ENCODE peak calls at places on chromosome 2, in seven cellular contexts. One of them, this sample, is unnamed.
A peak's percentile ranks its signal among the peaks of the same experiment; 100 is the strongest.

GRCh38 chr2:186274936-186275575 is 211.0 kb upstream of the ZC3H15 start:
- DNase-seq in tibial nerve: no peak
- DNase-seq in prostate gland: no peak
- DNase-seq in IMR-90: peak; percentile 88
- DNase-seq in transverse colon: no peak
- DNase-seq in stomach: no peak
- DNase-seq in body of pancreas: no peak
- DNase-seq in this sample: no peak

GRCh38 chr2:6963727-6964126 is 46.5 kb downstream of the RNF144A start:
- DNase-seq in tibial nerve: no peak
- DNase-seq in prostate gland: no peak
- DNase-seq in IMR-90: no peak
- DNase-seq in transverse colon: no peak
- DNase-seq in stomach: no peak
- DNase-seq in body of pancreas: no peak
- DNase-seq in this sample: no peak

GRCh38 chr2:159484537-159484936 is 131.8 kb downstream of the BAZ2B start:
- DNase-seq in tibial nerve: no peak
- DNase-seq in prostate gland: no peak
- DNase-seq in IMR-90: no peak
- DNase-seq in transverse colon: no peak
- DNase-seq in stomach: no peak
- DNase-seq in body of pancreas: peak; percentile 56
- DNase-seq in this sample: no peak

GRCh38 chr2:119739580-119740255 is 20.0 kb upstream of the PTPN4 start:
- DNase-seq in tibial nerve: no peak
- DNase-seq in prostate gland: no peak
- DNase-seq in IMR-90: no peak
- DNase-seq in transverse colon: no peak
- DNase-seq in stomach: no peak
- DNase-seq in body of pancreas: no peak
- DNase-seq in this sample: no peak

GRCh38 chr2:45283764-45284620 is 274.7 kb upstream of the SIX2 start:
- DNase-seq in tibial nerve: no peak
- DNase-seq in prostate gland: no peak
- DNase-seq in IMR-90: peak; percentile 83
- DNase-seq in transverse colon: no peak
- DNase-seq in stomach: no peak
- DNase-seq in body of pancreas: no peak
- DNase-seq in this sample: no peak

GRCh38 chr2:98324181-98324580 is 22.1 kb upstream of the CNGA3 start:
- DNase-seq in tibial nerve: no peak
- DNase-seq in prostate gland: no peak
- DNase-seq in IMR-90: peak; percentile 56
- DNase-seq in transverse colon: no peak
- DNase-seq in stomach: no peak
- DNase-seq in body of pancreas: no peak
- DNase-seq in this sample: no peak

GRCh38 chr2:240023792-240024191 is 1.4 kb downstream of the NDUFA10 start:
- DNase-seq in tibial nerve: no peak
- DNase-seq in prostate gland: no peak
- DNase-seq in IMR-90: no peak
- DNase-seq in transverse colon: no peak
- DNase-seq in stomach: no peak
- DNase-seq in body of pancreas: no peak
- DNase-seq in this sample: no peak

GRCh38 chr2:46812381-46813024 is 103.1 kb downstream of the MCFD2 start:
- DNase-seq in tibial nerve: peak; percentile 62
- DNase-seq in prostate gland: peak; percentile 36
- DNase-seq in IMR-90: peak; percentile 96
- DNase-seq in transverse colon: no peak
- DNase-seq in stomach: no peak
- DNase-seq in body of pancreas: peak; percentile 19
- DNase-seq in this sample: no peak

GRCh38 chr2:163556511-163556910 is 179.3 kb downstream of the FIGN start:
- DNase-seq in tibial nerve: no peak
- DNase-seq in prostate gland: no peak
- DNase-seq in IMR-90: no peak
- DNase-seq in transverse colon: no peak
- DNase-seq in stomach: no peak
- DNase-seq in body of pancreas: no peak
- DNase-seq in this sample: no peak

GRCh38 chr2:151481744-151482143 is 72.0 kb downstream of the RIF1 start:
- DNase-seq in tibial nerve: no peak
- DNase-seq in prostate gland: no peak
- DNase-seq in IMR-90: no peak
- DNase-seq in transverse colon: no peak
- DNase-seq in stomach: no peak
- DNase-seq in body of pancreas: no peak
- DNase-seq in this sample: no peak

GRCh38 chr2:151484100-151484499 is 74.4 kb downstream of the RIF1 start:
- DNase-seq in tibial nerve: no peak
- DNase-seq in prostate gland: no peak
- DNase-seq in IMR-90: no peak
- DNase-seq in transverse colon: no peak
- DNase-seq in stomach: no peak
- DNase-seq in body of pancreas: peak; percentile 12
- DNase-seq in this sample: no peak

GRCh38 chr2:151482310-151482709 is 72.6 kb downstream of the RIF1 start:
- DNase-seq in tibial nerve: no peak
- DNase-seq in prostate gland: no peak
- DNase-seq in IMR-90: no peak
- DNase-seq in transverse colon: no peak
- DNase-seq in stomach: no peak
- DNase-seq in body of pancreas: no peak
- DNase-seq in this sample: no peak

GRCh38 chr2:151486100-151486499 is 76.4 kb downstream of the RIF1 start:
- DNase-seq in tibial nerve: no peak
- DNase-seq in prostate gland: no peak
- DNase-seq in IMR-90: no peak
- DNase-seq in transverse colon: no peak
- DNase-seq in stomach: no peak
- DNase-seq in body of pancreas: no peak
- DNase-seq in this sample: no peak

GRCh38 chr2:151483546-151483945 is 73.8 kb downstream of the RIF1 start:
- DNase-seq in tibial nerve: no peak
- DNase-seq in prostate gland: no peak
- DNase-seq in IMR-90: no peak
- DNase-seq in transverse colon: no peak
- DNase-seq in stomach: no peak
- DNase-seq in body of pancreas: no peak
- DNase-seq in this sample: no peak
- TF ChIP-seq POLR2A in tibial nerve: no peak
- TF ChIP-seq POLR2A in prostate gland: no peak
- TF ChIP-seq POLR2A in IMR-90: no peak
- TF ChIP-seq POLR2A in transverse colon: no peak
- TF ChIP-seq POLR2A in stomach: no peak
- TF ChIP-seq POLR2A in body of pancreas: no peak
- TF ChIP-seq POLR2A in this sample: no peak

DNA sequence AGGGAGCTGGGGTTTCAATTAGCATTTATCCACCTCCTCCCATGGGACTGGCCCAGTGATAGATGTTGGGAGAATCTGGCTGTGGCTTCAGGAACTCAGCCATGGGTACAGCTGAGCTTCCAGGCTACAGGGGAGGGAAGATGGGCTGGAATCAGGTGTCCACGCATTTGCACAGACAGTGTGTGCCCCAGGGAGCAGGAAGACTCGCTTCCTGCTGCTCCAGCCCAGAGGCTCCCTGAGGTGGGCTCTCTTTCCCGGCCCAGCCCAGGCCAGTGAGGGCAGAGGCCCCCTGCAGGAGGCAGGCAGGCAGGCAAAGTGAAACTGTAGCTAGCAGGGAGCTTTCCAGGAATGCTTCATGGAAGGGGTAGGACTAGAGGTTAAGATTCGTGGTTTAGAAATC is 28.7 kb downstream of the DYSF start:
- DNase-seq in tibial nerve: no peak
- DNase-seq in prostate gland: no peak
- DNase-seq in IMR-90: no peak
- DNase-seq in transverse colon: no peak
- DNase-seq in stomach: no peak
- DNase-seq in body of pancreas: no peak
- DNase-seq in this sample: peak; percentile 11
- TF ChIP-seq CTCF in tibial nerve: no peak
- TF ChIP-seq CTCF in prostate gland: no peak
- TF ChIP-seq CTCF in IMR-90: no peak
- TF ChIP-seq CTCF in transverse colon: no peak
- TF ChIP-seq CTCF in stomach: no peak
- TF ChIP-seq CTCF in body of pancreas: no peak
- TF ChIP-seq CTCF in this sample: no peak

GRCh38 chr2:128380061-128380889 is 61.6 kb upstream of the HS6ST1 start:
- DNase-seq in tibial nerve: no peak
- DNase-seq in prostate gland: no peak
- DNase-seq in IMR-90: no peak
- DNase-seq in transverse colon: peak; percentile 3
- DNase-seq in stomach: peak; percentile 20
- DNase-seq in body of pancreas: no peak
- DNase-seq in this sample: peak; percentile 5

GRCh38 chr2:128377071-128377910 is 58.6 kb upstream of the HS6ST1 start:
- DNase-seq in tibial nerve: no peak
- DNase-seq in prostate gland: no peak
- DNase-seq in IMR-90: no peak
- DNase-seq in transverse colon: peak; percentile 4
- DNase-seq in stomach: peak; percentile 17
- DNase-seq in body of pancreas: no peak
- DNase-seq in this sample: no peak

GRCh38 chr2:128378231-128379020 is 59.8 kb upstream of the HS6ST1 start:
- DNase-seq in tibial nerve: no peak
- DNase-seq in prostate gland: no peak
- DNase-seq in IMR-90: no peak
- DNase-seq in transverse colon: peak; percentile 7
- DNase-seq in stomach: peak; percentile 23
- DNase-seq in body of pancreas: no peak
- DNase-seq in this sample: no peak

GRCh38 chr2:128381001-128381938 is 62.6 kb upstream of the HS6ST1 start:
- DNase-seq in tibial nerve: no peak
- DNase-seq in prostate gland: no peak
- DNase-seq in IMR-90: no peak
- DNase-seq in transverse colon: peak; percentile 5
- DNase-seq in stomach: peak; percentile 21
- DNase-seq in body of pancreas: peak; percentile 5
- DNase-seq in this sample: peak; percentile 3

GRCh38 chr2:128379021-128380005 is 60.6 kb upstream of the HS6ST1 start:
- DNase-seq in tibial nerve: peak; percentile 68
- DNase-seq in prostate gland: peak; percentile 82
- DNase-seq in IMR-90: peak; percentile 37
- DNase-seq in transverse colon: peak; percentile 39
- DNase-seq in stomach: peak; percentile 33
- DNase-seq in body of pancreas: peak; percentile 49
- DNase-seq in this sample: peak; percentile 13
- H3K27ac ChIP-seq in tibial nerve: peak overlapping the region; percentile 80
- H3K27ac ChIP-seq in prostate gland: peak overlapping the region; percentile 70
- H3K27ac ChIP-seq in IMR-90: peak overlapping the region; percentile 20
- H3K27ac ChIP-seq in transverse colon: peak overlapping the region; percentile 54
- H3K27ac ChIP-seq in stomach: peak overlapping the region; percentile 30
- H3K27ac ChIP-seq in body of pancreas: peak overlapping the region; percentile 42
- H3K27ac ChIP-seq in this sample: no peak overlapping the region

GRCh38 chr2:37925063-37925897 is at the start of gene RMDN2:
- DNase-seq in tibial nerve: peak; percentile 75
- DNase-seq in prostate gland: peak; percentile 84
- DNase-seq in IMR-90: peak; percentile 90
- DNase-seq in transverse colon: peak; percentile 93
- DNase-seq in stomach: peak; percentile 89
- DNase-seq in body of pancreas: peak; percentile 94
- DNase-seq in this sample: peak; percentile 93
- TF ChIP-seq POLR2A in tibial nerve: peak; percentile 58
- TF ChIP-seq POLR2A in prostate gland: peak; percentile 28
- TF ChIP-seq POLR2A in IMR-90: no peak
- TF ChIP-seq POLR2A in transverse colon: peak; percentile 81
- TF ChIP-seq POLR2A in stomach: peak; percentile 46
- TF ChIP-seq POLR2A in body of pancreas: peak; percentile 58
- TF ChIP-seq POLR2A in this sample: peak; percentile 68

DNA sequence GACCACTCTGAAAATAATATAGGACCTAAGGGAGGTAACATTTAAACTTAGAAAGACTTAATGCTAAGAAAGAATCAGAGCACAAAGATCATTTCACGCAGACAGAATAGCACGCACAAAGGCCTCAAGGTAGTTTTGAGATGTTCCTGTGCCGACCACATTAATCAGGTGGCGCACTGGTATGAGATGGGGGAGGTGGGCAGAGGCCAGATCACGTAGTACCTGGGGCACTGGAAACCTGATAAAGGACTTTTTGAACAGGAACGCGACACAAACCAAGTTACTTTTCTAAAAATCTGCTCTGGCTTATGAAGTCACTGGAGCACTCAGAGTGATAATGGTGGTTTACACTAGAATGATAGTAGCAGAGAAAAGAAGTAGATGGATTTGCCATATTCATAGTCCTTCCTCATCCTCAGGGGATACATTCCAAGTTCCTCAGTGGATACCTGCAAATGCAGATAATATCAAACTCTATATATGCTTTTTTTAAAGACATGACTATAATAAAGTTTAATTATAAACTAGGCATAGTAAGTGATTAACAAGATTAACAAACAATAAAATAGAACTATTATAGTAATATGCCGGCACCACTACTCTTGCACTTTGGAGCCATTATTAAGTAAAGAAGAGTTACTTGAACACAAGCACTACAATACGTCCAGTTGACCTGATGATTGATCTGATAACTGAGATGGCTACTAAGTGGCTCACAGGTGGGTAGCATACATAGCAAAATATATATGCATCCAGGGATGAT is 42.6 kb upstream of the CDCA7 start:
- DNase-seq in tibial nerve: no peak
- DNase-seq in prostate gland: no peak
- DNase-seq in IMR-90: no peak
- DNase-seq in transverse colon: no peak
- DNase-seq in stomach: no peak
- DNase-seq in body of pancreas: no peak
- DNase-seq in this sample: no peak
- TF ChIP-seq CTCF in tibial nerve: no peak
- TF ChIP-seq CTCF in prostate gland: no peak
- TF ChIP-seq CTCF in IMR-90: no peak
- TF ChIP-seq CTCF in transverse colon: no peak
- TF ChIP-seq CTCF in stomach: no peak
- TF ChIP-seq CTCF in body of pancreas: no peak
- TF ChIP-seq CTCF in this sample: no peak

GRCh38 chr2:127034056-127034455 is 72.9 kb downstream of the BIN1 start:
- DNase-seq in tibial nerve: no peak
- DNase-seq in prostate gland: no peak
- DNase-seq in IMR-90: no peak
- DNase-seq in transverse colon: no peak
- DNase-seq in stomach: no peak
- DNase-seq in body of pancreas: no peak
- DNase-seq in this sample: no peak
- H3K27ac ChIP-seq in tibial nerve: no peak overlapping the region
- H3K27ac ChIP-seq in prostate gland: no peak overlapping the region
- H3K27ac ChIP-seq in IMR-90: peak overlapping the region; percentile 5
- H3K27ac ChIP-seq in transverse colon: no peak overlapping the region
- H3K27ac ChIP-seq in stomach: no peak overlapping the region
- H3K27ac ChIP-seq in body of pancreas: no peak overlapping the region
- H3K27ac ChIP-seq in this sample: no peak overlapping the region

GRCh38 chr2:146874260-146874658 is 970.6 kb upstream of the ACVR2A start:
- DNase-seq in tibial nerve: no peak
- DNase-seq in prostate gland: no peak
- DNase-seq in IMR-90: no peak
- DNase-seq in transverse colon: no peak
- DNase-seq in stomach: peak; percentile 36
- DNase-seq in body of pancreas: no peak
- DNase-seq in this sample: no peak
- TF ChIP-seq POLR2A in tibial nerve: no peak
- TF ChIP-seq POLR2A in prostate gland: no peak
- TF ChIP-seq POLR2A in IMR-90: no peak
- TF ChIP-seq POLR2A in transverse colon: no peak
- TF ChIP-seq POLR2A in stomach: no peak
- TF ChIP-seq POLR2A in body of pancreas: no peak
- TF ChIP-seq POLR2A in this sample: no peak

GRCh38 chr2:109201465-109202420 is 72.7 kb downstream of the SH3RF3 start:
- DNase-seq in tibial nerve: no peak
- DNase-seq in prostate gland: no peak
- DNase-seq in IMR-90: no peak
- DNase-seq in transverse colon: no peak
- DNase-seq in stomach: no peak
- DNase-seq in body of pancreas: no peak
- DNase-seq in this sample: no peak
- TF ChIP-seq CTCF in tibial nerve: no peak
- TF ChIP-seq CTCF in prostate gland: no peak
- TF ChIP-seq CTCF in IMR-90: no peak
- TF ChIP-seq CTCF in transverse colon: no peak
- TF ChIP-seq CTCF in stomach: no peak
- TF ChIP-seq CTCF in body of pancreas: no peak
- TF ChIP-seq CTCF in this sample: no peak

This sample was measured in gastrocnemius medialis.